ENCODE peak calls at places on chromosomes 11 and 22, in eight cellular contexts. One of them, this sample, is unnamed.

GRCh38 chr11:31799036-31799793 is 11.9 kb downstream of the PAX6 start:
- DNase-seq in mesenchymal stem cell: no peak
- DNase-seq in cardiac fibroblast: no peak
- DNase-seq in uterus: no peak
- DNase-seq in dorsolateral prefrontal cortex: no peak
- DNase-seq in NAMALWA: no peak
- DNase-seq in immature natural killer cell: no peak
- DNase-seq in H9: no peak
- DNase-seq in this sample: no peak

GRCh38 chr11:63840356-63841060 is 1.6 kb downstream of the MARK2 start:
- DNase-seq in mesenchymal stem cell: no peak
- DNase-seq in cardiac fibroblast: no peak
- DNase-seq in uterus: no peak
- DNase-seq in dorsolateral prefrontal cortex: no peak
- DNase-seq in NAMALWA: peak
- DNase-seq in immature natural killer cell: no peak
- DNase-seq in H9: no peak
- DNase-seq in this sample: no peak

GRCh38 chr22:26404851-26405357 is 24.2 kb upstream of the ASPHD2 start:
- DNase-seq in mesenchymal stem cell: no peak
- DNase-seq in cardiac fibroblast: no peak
- DNase-seq in uterus: no peak
- DNase-seq in dorsolateral prefrontal cortex: no peak
- DNase-seq in NAMALWA: peak
- DNase-seq in immature natural killer cell: no peak
- DNase-seq in H9: no peak
- DNase-seq in this sample: no peak

GRCh38 chr11:31940396-31941037 is 129.4 kb upstream of the PAX6 start:
- DNase-seq in mesenchymal stem cell: no peak
- DNase-seq in cardiac fibroblast: peak
- DNase-seq in uterus: no peak
- DNase-seq in dorsolateral prefrontal cortex: no peak
- DNase-seq in NAMALWA: no peak
- DNase-seq in immature natural killer cell: no peak
- DNase-seq in H9: no peak
- DNase-seq in this sample: peak

GRCh38 chr11:113932788-113933187 is 28.2 kb downstream of the HTR3B start:
- DNase-seq in mesenchymal stem cell: no peak
- DNase-seq in cardiac fibroblast: no peak
- DNase-seq in uterus: no peak
- DNase-seq in dorsolateral prefrontal cortex: no peak
- DNase-seq in NAMALWA: no peak
- DNase-seq in immature natural killer cell: no peak
- DNase-seq in H9: peak
- DNase-seq in this sample: no peak

GRCh38 chr11:48064306-48064705 is 83.9 kb downstream of the PTPRJ start:
- DNase-seq in mesenchymal stem cell: peak
- DNase-seq in cardiac fibroblast: peak
- DNase-seq in uterus: no peak
- DNase-seq in dorsolateral prefrontal cortex: no peak
- DNase-seq in NAMALWA: no peak
- DNase-seq in immature natural killer cell: no peak
- DNase-seq in H9: no peak
- DNase-seq in this sample: no peak

GRCh38 chr11:109364851-109365250 is 57.1 kb upstream of the C11orf87 start:
- DNase-seq in mesenchymal stem cell: no peak
- DNase-seq in cardiac fibroblast: no peak
- DNase-seq in uterus: no peak
- DNase-seq in dorsolateral prefrontal cortex: no peak
- DNase-seq in NAMALWA: no peak
- DNase-seq in immature natural killer cell: no peak
- DNase-seq in H9: no peak
- DNase-seq in this sample: no peak

GRCh38 chr11:28833670-28834069 is 725.5 kb downstream of the METTL15 start:
- DNase-seq in mesenchymal stem cell: peak
- DNase-seq in cardiac fibroblast: peak
- DNase-seq in uterus: no peak
- DNase-seq in dorsolateral prefrontal cortex: no peak
- DNase-seq in NAMALWA: no peak
- DNase-seq in immature natural killer cell: no peak
- DNase-seq in H9: no peak
- DNase-seq in this sample: no peak

GRCh38 chr11:33636104-33636503 is 64.5 kb downstream of the C11orf91 start:
- DNase-seq in mesenchymal stem cell: no peak
- DNase-seq in cardiac fibroblast: peak
- DNase-seq in uterus: no peak
- DNase-seq in dorsolateral prefrontal cortex: no peak
- DNase-seq in NAMALWA: no peak
- DNase-seq in immature natural killer cell: no peak
- DNase-seq in H9: no peak
- DNase-seq in this sample: peak

GRCh38 chr11:77471520-77472234 is 2.2 kb downstream of the PAK1 start:
- DNase-seq in mesenchymal stem cell: no peak
- DNase-seq in cardiac fibroblast: no peak
- DNase-seq in uterus: no peak
- DNase-seq in dorsolateral prefrontal cortex: no peak
- DNase-seq in NAMALWA: peak
- DNase-seq in immature natural killer cell: no peak
- DNase-seq in H9: no peak
- DNase-seq in this sample: peak

GRCh38 chr22:43118024-43118849 is 7.7 kb downstream of the BIK start:
- DNase-seq in mesenchymal stem cell: no peak
- DNase-seq in cardiac fibroblast: no peak
- DNase-seq in uterus: no peak
- DNase-seq in dorsolateral prefrontal cortex: no peak
- DNase-seq in NAMALWA: no peak
- DNase-seq in immature natural killer cell: no peak
- DNase-seq in H9: no peak
- DNase-seq in this sample: no peak

GRCh38 chr22:33470456-33470855 is 412.3 kb upstream of the SYN3 start:
- DNase-seq in mesenchymal stem cell: no peak
- DNase-seq in cardiac fibroblast: no peak
- DNase-seq in uterus: no peak
- DNase-seq in dorsolateral prefrontal cortex: no peak
- DNase-seq in NAMALWA: no peak
- DNase-seq in immature natural killer cell: no peak
- DNase-seq in H9: no peak
- DNase-seq in this sample: no peak

GRCh38 chr11:17471501-17471900 is 5.1 kb downstream of the ABCC8 start:
- DNase-seq in mesenchymal stem cell: no peak
- DNase-seq in cardiac fibroblast: no peak
- DNase-seq in uterus: no peak
- DNase-seq in dorsolateral prefrontal cortex: no peak
- DNase-seq in NAMALWA: no peak
- DNase-seq in immature natural killer cell: no peak
- DNase-seq in H9: no peak
- DNase-seq in this sample: no peak

GRCh38 chr11:46391578-46392420 is at the start of gene CHRM4:
- DNase-seq in mesenchymal stem cell: peak
- DNase-seq in cardiac fibroblast: peak
- DNase-seq in uterus: no peak
- DNase-seq in dorsolateral prefrontal cortex: no peak
- DNase-seq in NAMALWA: no peak
- DNase-seq in immature natural killer cell: no peak
- DNase-seq in H9: peak
- DNase-seq in this sample: peak

GRCh38 chr11:82960779-82961143 is 59.2 kb downstream of the DDIAS start:
- DNase-seq in mesenchymal stem cell: no peak
- DNase-seq in cardiac fibroblast: no peak
- DNase-seq in uterus: no peak
- DNase-seq in dorsolateral prefrontal cortex: no peak
- DNase-seq in NAMALWA: peak
- DNase-seq in immature natural killer cell: no peak
- DNase-seq in H9: no peak
- DNase-seq in this sample: no peak

GRCh38 chr11:117885777-117886176 is 9.3 kb upstream of the FXYD6 start:
- DNase-seq in mesenchymal stem cell: peak
- DNase-seq in cardiac fibroblast: peak
- DNase-seq in uterus: peak
- DNase-seq in dorsolateral prefrontal cortex: no peak
- DNase-seq in NAMALWA: no peak
- DNase-seq in immature natural killer cell: no peak
- DNase-seq in H9: no peak
- DNase-seq in this sample: peak

GRCh38 chr11:2211113-2211971 is 39.7 kb upstream of the TH start:
- DNase-seq in mesenchymal stem cell: no peak
- DNase-seq in cardiac fibroblast: no peak
- DNase-seq in uterus: peak
- DNase-seq in dorsolateral prefrontal cortex: peak
- DNase-seq in NAMALWA: no peak
- DNase-seq in immature natural killer cell: no peak
- DNase-seq in H9: peak
- DNase-seq in this sample: no peak

GRCh38 chr22:17699696-17700330 is 61.3 kb downstream of the BCL2L13 start:
- DNase-seq in mesenchymal stem cell: no peak
- DNase-seq in cardiac fibroblast: no peak
- DNase-seq in uterus: no peak
- DNase-seq in dorsolateral prefrontal cortex: no peak
- DNase-seq in NAMALWA: no peak
- DNase-seq in immature natural killer cell: no peak
- DNase-seq in H9: no peak
- DNase-seq in this sample: no peak

GRCh38 chr22:25661067-25661466 is 80.9 kb upstream of the MYO18B start:
- DNase-seq in mesenchymal stem cell: no peak
- DNase-seq in cardiac fibroblast: peak
- DNase-seq in uterus: no peak
- DNase-seq in dorsolateral prefrontal cortex: no peak
- DNase-seq in NAMALWA: no peak
- DNase-seq in immature natural killer cell: no peak
- DNase-seq in H9: no peak
- DNase-seq in this sample: peak

GRCh38 chr11:118619444-118620205 is 12.2 kb downstream of the PHLDB1 start:
- DNase-seq in mesenchymal stem cell: peak
- DNase-seq in cardiac fibroblast: peak
- DNase-seq in uterus: peak
- DNase-seq in dorsolateral prefrontal cortex: no peak
- DNase-seq in NAMALWA: no peak
- DNase-seq in immature natural killer cell: no peak
- DNase-seq in H9: no peak
- DNase-seq in this sample: peak

GRCh38 chr22:50460942-50461341 is 13.9 kb downstream of the SBF1 start:
- DNase-seq in mesenchymal stem cell: no peak
- DNase-seq in cardiac fibroblast: no peak
- DNase-seq in uterus: no peak
- DNase-seq in dorsolateral prefrontal cortex: no peak
- DNase-seq in NAMALWA: no peak
- DNase-seq in immature natural killer cell: no peak
- DNase-seq in H9: no peak
- DNase-seq in this sample: no peak

GRCh38 chr11:95148938-95149337 is 59.3 kb downstream of the ENDOD1 start:
- DNase-seq in mesenchymal stem cell: no peak
- DNase-seq in cardiac fibroblast: no peak
- DNase-seq in uterus: no peak
- DNase-seq in dorsolateral prefrontal cortex: no peak
- DNase-seq in NAMALWA: no peak
- DNase-seq in immature natural killer cell: no peak
- DNase-seq in H9: no peak
- DNase-seq in this sample: no peak

GRCh38 chr11:100576044-100577021 is 110.8 kb upstream of the ARHGAP42 start:
- DNase-seq in mesenchymal stem cell: peak
- DNase-seq in cardiac fibroblast: peak
- DNase-seq in uterus: peak
- DNase-seq in dorsolateral prefrontal cortex: no peak
- DNase-seq in NAMALWA: peak
- DNase-seq in immature natural killer cell: peak
- DNase-seq in H9: no peak
- DNase-seq in this sample: peak

GRCh38 chr22:27201741-27202140 is 544.4 kb downstream of the MIAT start:
- DNase-seq in mesenchymal stem cell: no peak
- DNase-seq in cardiac fibroblast: no peak
- DNase-seq in uterus: no peak
- DNase-seq in dorsolateral prefrontal cortex: no peak
- DNase-seq in NAMALWA: no peak
- DNase-seq in immature natural killer cell: no peak
- DNase-seq in H9: no peak
- DNase-seq in this sample: no peak

GRCh38 chr11:127640822-127641485 is 640.4 kb upstream of the KIRREL3 start:
- DNase-seq in mesenchymal stem cell: peak
- DNase-seq in cardiac fibroblast: no peak
- DNase-seq in uterus: no peak
- DNase-seq in dorsolateral prefrontal cortex: no peak
- DNase-seq in NAMALWA: no peak
- DNase-seq in immature natural killer cell: no peak
- DNase-seq in H9: no peak
- DNase-seq in this sample: no peak

GRCh38 chr22:29079218-29079901 is 6.5 kb downstream of the KREMEN1 start:
- DNase-seq in mesenchymal stem cell: no peak
- DNase-seq in cardiac fibroblast: no peak
- DNase-seq in uterus: no peak
- DNase-seq in dorsolateral prefrontal cortex: no peak
- DNase-seq in NAMALWA: peak
- DNase-seq in immature natural killer cell: peak
- DNase-seq in H9: no peak
- DNase-seq in this sample: no peak

GRCh38 chr22:45202333-45203149 is 38.2 kb downstream of the KIAA0930 start:
- DNase-seq in mesenchymal stem cell: peak
- DNase-seq in cardiac fibroblast: no peak
- DNase-seq in uterus: no peak
- DNase-seq in dorsolateral prefrontal cortex: peak
- DNase-seq in NAMALWA: no peak
- DNase-seq in immature natural killer cell: no peak
- DNase-seq in H9: peak
- DNase-seq in this sample: no peak

GRCh38 chr22:28172948-28173360 is 253.9 kb upstream of the PITPNB start:
- DNase-seq in mesenchymal stem cell: no peak
- DNase-seq in cardiac fibroblast: no peak
- DNase-seq in uterus: no peak
- DNase-seq in dorsolateral prefrontal cortex: no peak
- DNase-seq in NAMALWA: no peak
- DNase-seq in immature natural killer cell: no peak
- DNase-seq in H9: no peak
- DNase-seq in this sample: no peak

GRCh38 chr11:36165638-36166389 is 123.4 kb downstream of the COMMD9 start:
- DNase-seq in mesenchymal stem cell: no peak
- DNase-seq in cardiac fibroblast: no peak
- DNase-seq in uterus: no peak
- DNase-seq in dorsolateral prefrontal cortex: no peak
- DNase-seq in NAMALWA: no peak
- DNase-seq in immature natural killer cell: no peak
- DNase-seq in H9: no peak
- DNase-seq in this sample: no peak

GRCh38 chr11:67113231-67113721 is 5.8 kb upstream of the KDM2A start:
- DNase-seq in mesenchymal stem cell: no peak
- DNase-seq in cardiac fibroblast: no peak
- DNase-seq in uterus: no peak
- DNase-seq in dorsolateral prefrontal cortex: no peak
- DNase-seq in NAMALWA: peak
- DNase-seq in immature natural killer cell: peak
- DNase-seq in H9: no peak
- DNase-seq in this sample: no peak

GRCh38 chr22:33108037-33108436 is 49.9 kb upstream of the SYN3 start:
- DNase-seq in mesenchymal stem cell: no peak
- DNase-seq in cardiac fibroblast: no peak
- DNase-seq in uterus: no peak
- DNase-seq in dorsolateral prefrontal cortex: no peak
- DNase-seq in NAMALWA: no peak
- DNase-seq in immature natural killer cell: no peak
- DNase-seq in H9: no peak
- DNase-seq in this sample: no peak

GRCh38 chr11:504994-505344 is 2.1 kb downstream of the RNH1 start:
- DNase-seq in mesenchymal stem cell: no peak
- DNase-seq in cardiac fibroblast: no peak
- DNase-seq in uterus: no peak
- DNase-seq in dorsolateral prefrontal cortex: no peak
- DNase-seq in NAMALWA: no peak
- DNase-seq in immature natural killer cell: no peak
- DNase-seq in H9: no peak
- DNase-seq in this sample: no peak

GRCh38 chr11:17280494-17281127 is 4.1 kb downstream of the NUCB2 start:
- DNase-seq in mesenchymal stem cell: no peak
- DNase-seq in cardiac fibroblast: no peak
- DNase-seq in uterus: no peak
- DNase-seq in dorsolateral prefrontal cortex: no peak
- DNase-seq in NAMALWA: no peak
- DNase-seq in immature natural killer cell: no peak
- DNase-seq in H9: no peak
- DNase-seq in this sample: no peak

GRCh38 chr11:128735935-128736610 is 42.2 kb downstream of the FLI1 start:
- DNase-seq in mesenchymal stem cell: no peak
- DNase-seq in cardiac fibroblast: no peak
- DNase-seq in uterus: no peak
- DNase-seq in dorsolateral prefrontal cortex: no peak
- DNase-seq in NAMALWA: peak
- DNase-seq in immature natural killer cell: no peak
- DNase-seq in H9: no peak
- DNase-seq in this sample: peak